ENCODE peak calls at places on chromosomes 13 and 19, in eight cellular contexts. C is fibroblast of lung, X is progenitor cell of endocrine pancreas, M is GM23338, I is tibial nerve, G is MM.1S, T is heart left ventricle, W is mucosa of descending colon. K is an unnamed sample.

GRCh38 chr13:77521595-77522367 is 13.7 kb upstream of the SCEL start:
- DNase-seq in M (peak), T (no peak), I (no peak), X (no peak), G (no peak), W (no peak), C (peak), K (no peak)

GRCh38 chr13:33940898-33941297 is 122.9 kb downstream of the RFC3 start:
- DNase-seq in W (no peak), C (no peak), M (peak), I (no peak), G (no peak), T (no peak), X (no peak), K (no peak)

GRCh38 chr13:114339779-114340534 is 25.7 kb downstream of the CHAMP1 start:
- DNase-seq in C (peak), I (no peak), T (no peak), G (peak), X (no peak), W (peak), M (peak), K (no peak)

GRCh38 chr19:30778961-30779690 is 406.9 kb downstream of the ZNF536 start:
- DNase-seq in M (no peak), X (no peak), G (no peak), W (no peak), I (no peak), C (no peak), T (no peak), K (no peak)

GRCh38 chr19:48770223-48770622 is 14.9 kb downstream of the FGF21 start:
- DNase-seq in T (no peak), W (no peak), X (no peak), M (no peak), G (no peak), I (no peak), C (peak), K (no peak)

GRCh38 chr19:36136975-36137686 is 2.7 kb upstream of the CAPNS1 start:
- DNase-seq in G (peak), C (peak), T (peak), W (peak), M (no peak), I (no peak), X (no peak), K (no peak)

GRCh38 chr13:64937302-64937701 is 2292.8 kb downstream of the PCDH9 start:
- DNase-seq in C (no peak), I (no peak), M (no peak), X (no peak), T (no peak), G (no peak), W (no peak), K (no peak)

GRCh38 chr13:49776871-49777270 is 15.6 kb downstream of the KPNA3 start:
- DNase-seq in I (no peak), X (no peak), G (no peak), T (no peak), M (no peak), W (no peak), C (peak), K (no peak)

GRCh38 chr19:39100500-39101166 is 16.5 kb downstream of the ACP7 start:
- DNase-seq in G (no peak), I (no peak), C (no peak), X (no peak), W (no peak), M (no peak), T (no peak), K (no peak)

GRCh38 chr13:40149611-40150283 is 494.3 kb downstream of the COG6 start:
- DNase-seq in X (no peak), G (no peak), T (peak), M (no peak), C (peak), W (no peak), I (peak), K (no peak)

GRCh38 chr13:48303331-48304131 is at the start of gene RB1:
- DNase-seq in I (peak), M (peak), W (peak), G (peak), C (peak), T (peak), X (peak), K (peak)

GRCh38 chr13:102999498-102999897 is 66.7 kb downstream of the SLC10A2 start:
- DNase-seq in W (no peak), I (no peak), C (no peak), G (no peak), T (no peak), X (no peak), M (no peak), K (no peak)

GRCh38 chr19:41352279-41352608 is 1.5 kb downstream of the TGFB1 start:
- DNase-seq in I (no peak), G (no peak), W (no peak), C (no peak), T (no peak), X (no peak), M (no peak), K (no peak)

GRCh38 chr19:41354343-41354974 is 737 bp upstream of the TGFB1 start:
- DNase-seq in I (no peak), W (no peak), C (no peak), M (no peak), X (no peak), T (no peak), G (no peak), K (no peak)

GRCh38 chr19:41351339-41352245 is 2.1 kb downstream of the TGFB1 start:
- DNase-seq in I (peak), T (peak), C (peak), G (peak), X (no peak), M (peak), W (peak), K (no peak)

GRCh38 chr19:41353466-41354342 is at the start of gene TGFB1:
- DNase-seq in T (peak), C (peak), G (peak), W (peak), I (peak), X (peak), M (peak), K (peak)

DNA sequence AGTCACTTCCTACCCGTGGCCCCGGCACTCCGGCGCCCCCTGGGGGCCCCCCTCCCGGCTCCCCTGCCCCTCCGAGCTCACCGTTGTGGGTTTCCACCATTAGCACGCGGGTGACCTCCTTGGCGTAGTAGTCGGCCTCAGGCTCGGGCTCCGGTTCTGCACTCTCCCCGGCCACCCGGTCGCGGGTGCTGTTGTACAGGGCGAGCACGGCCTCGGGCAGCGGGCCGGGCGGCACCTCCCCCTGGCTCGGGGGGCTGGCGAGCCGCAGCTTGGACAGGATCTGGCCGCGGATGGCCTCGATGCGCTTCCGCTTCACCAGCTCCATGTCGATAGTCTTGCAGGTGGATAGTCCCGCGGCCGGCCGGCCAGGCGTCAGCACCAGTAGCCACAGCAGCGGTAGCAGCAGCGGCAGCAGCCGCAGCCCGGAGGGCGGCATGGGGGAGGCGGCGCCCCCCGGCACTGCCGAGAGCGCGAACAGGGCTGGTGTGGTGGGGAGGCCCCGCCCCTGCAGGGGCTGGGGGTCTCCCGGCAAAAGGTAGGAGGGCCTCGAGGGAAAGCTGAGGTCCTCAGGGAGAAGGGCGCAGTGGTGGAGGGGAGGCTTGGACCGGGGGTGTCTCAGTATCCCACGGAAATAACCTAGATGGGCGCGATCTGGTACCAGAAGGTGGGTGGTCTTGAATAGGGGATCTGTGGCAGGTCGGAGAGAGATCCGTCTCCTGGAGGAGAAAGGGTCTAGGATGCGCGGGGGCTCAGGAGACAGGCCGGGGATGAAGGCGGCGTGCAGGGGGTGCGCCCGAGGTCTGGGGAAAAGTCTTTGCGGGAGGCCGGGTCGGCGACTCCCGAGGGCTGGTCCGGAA is 885 bp downstream of the TGFB1 start:
- DNase-seq in W (peak), X (peak), G (peak), M (peak), T (peak), C (peak), I (peak), K (peak)
- TF ChIP-seq CTCF in W (peak), X (peak), G (peak), M (peak), T (peak), C (peak), I (peak), K (peak)

DNA sequence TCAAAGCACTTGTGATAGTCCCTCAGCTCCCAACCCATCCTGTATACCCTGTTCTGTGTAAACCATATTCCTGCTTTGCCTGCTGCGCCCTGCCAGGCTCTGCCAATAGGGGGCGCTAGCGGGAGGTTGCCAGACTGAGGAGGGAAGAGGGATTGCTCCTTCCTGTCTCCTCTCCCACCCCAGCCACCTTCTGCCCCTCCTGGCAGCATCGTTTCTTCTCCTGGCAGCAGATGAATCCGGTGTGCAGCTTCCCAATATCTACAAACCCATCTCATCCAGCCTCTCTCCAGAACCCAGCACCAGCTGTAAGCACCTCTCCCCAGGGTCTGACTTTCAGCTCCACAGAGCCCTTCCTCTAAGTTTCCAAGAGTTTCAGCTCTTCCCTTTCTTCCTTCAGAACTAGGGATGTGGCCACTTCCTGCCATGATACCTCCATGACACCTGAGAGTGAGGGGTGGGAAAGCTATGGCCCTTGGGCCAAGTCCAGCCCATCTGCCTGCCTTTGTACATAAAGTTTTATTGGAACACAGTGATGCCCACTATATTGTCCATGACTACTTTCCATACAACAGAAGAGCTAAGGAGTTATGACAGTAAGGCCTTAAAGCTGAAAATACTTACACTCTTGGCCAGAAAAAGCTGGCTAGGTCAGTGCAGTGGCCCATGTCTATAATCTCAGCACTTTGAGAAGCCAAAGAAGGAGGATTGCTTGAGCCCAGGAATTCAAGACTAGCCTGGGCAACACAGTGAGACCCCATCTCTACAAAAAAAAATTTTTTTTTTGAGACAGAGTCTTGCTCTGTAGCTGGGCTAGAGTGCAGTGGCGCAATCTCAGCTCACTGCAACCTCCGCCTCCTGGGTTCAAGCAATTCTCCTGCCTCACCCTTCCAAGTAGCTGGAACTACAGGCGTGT is 34.5 kb upstream of the ATP1A3 start:
- DNase-seq in M (peak), I (no peak), W (no peak), X (no peak), C (no peak), T (peak), G (no peak), K (no peak)
- TF ChIP-seq CTCF in M (peak), I (no peak), W (no peak), X (peak), C (peak), T (peak), G (peak), K (peak)

DNA sequence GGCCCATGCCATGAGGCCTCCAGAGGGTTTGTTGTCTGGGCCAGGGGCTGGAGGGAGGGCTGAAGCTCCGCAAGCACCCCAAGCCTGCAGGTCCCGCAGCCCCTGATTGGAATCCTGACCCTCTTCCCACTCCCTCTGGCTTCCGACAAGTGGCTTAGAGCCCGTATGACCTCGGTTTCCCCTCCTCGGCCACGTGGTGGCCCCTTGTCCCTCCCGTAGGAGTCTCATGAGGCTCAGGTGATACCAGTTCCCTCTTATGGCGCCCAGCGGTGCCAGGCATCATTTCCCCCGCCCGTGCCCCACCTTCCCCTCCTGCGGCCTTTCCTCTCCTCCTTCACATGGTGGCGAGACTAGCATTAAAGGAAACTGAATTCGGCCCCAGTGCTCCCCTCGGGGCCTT is 6.1 kb downstream of the THOP1 start:
- DNase-seq in T (no peak), W (no peak), I (no peak), X (no peak), M (peak), G (no peak), C (no peak), K (no peak)
- TF ChIP-seq CTCF in T (no peak), W (no peak), I (no peak), X (no peak), M (peak), G (no peak), C (no peak), K (no peak)

GRCh38 chr13:80483157-80483556 is 142.2 kb upstream of the SPRY2 start:
- DNase-seq in I (no peak), X (no peak), T (no peak), C (no peak), M (no peak), G (no peak), W (no peak), K (no peak)
- TF ChIP-seq CTCF in I (no peak), X (no peak), T (no peak), C (no peak), M (no peak), G (no peak), W (no peak), K (no peak)

DNA sequence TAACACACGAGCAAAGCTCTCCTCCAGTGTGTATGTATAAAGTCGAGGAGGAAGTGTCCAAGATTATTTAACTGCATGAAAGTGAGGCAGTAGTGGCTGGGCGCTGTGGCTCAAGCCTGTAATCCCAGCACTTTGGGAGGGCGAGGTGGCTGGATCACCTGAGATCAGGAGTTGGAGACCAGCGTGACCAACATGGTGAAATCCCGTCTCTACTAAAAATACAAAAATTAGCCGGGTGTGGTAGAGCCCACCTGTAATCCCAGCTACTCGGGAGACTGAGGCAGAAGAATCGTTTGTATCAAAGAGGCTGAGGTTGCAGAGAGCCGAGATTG is 1.2 kb upstream of the ZNF20 start:
- DNase-seq in W (no peak), I (no peak), M (no peak), G (no peak), C (no peak), T (no peak), X (no peak), K (no peak)
- TF ChIP-seq CTCF in W (peak), I (no peak), M (no peak), G (no peak), C (no peak), T (no peak), X (no peak), K (peak)

GRCh38 chr19:43430976-43431375 is 16.3 kb downstream of the TEX101 start:
- DNase-seq in M (no peak), G (no peak), T (no peak), X (no peak), W (no peak), I (no peak), C (no peak), K (no peak)

GRCh38 chr19:43433689-43434088 is 19.0 kb downstream of the TEX101 start:
- DNase-seq in C (no peak), G (no peak), X (no peak), I (no peak), M (no peak), T (no peak), W (no peak), K (no peak)

GRCh38 chr19:43435775-43436174 is 21.1 kb downstream of the TEX101 start:
- DNase-seq in X (no peak), T (no peak), G (no peak), C (no peak), I (no peak), M (no peak), W (no peak), K (no peak)

GRCh38 chr19:43430142-43430710 is 15.5 kb downstream of the TEX101 start:
- DNase-seq in M (peak), C (no peak), G (peak), T (no peak), X (no peak), I (no peak), W (no peak), K (no peak)

DNA sequence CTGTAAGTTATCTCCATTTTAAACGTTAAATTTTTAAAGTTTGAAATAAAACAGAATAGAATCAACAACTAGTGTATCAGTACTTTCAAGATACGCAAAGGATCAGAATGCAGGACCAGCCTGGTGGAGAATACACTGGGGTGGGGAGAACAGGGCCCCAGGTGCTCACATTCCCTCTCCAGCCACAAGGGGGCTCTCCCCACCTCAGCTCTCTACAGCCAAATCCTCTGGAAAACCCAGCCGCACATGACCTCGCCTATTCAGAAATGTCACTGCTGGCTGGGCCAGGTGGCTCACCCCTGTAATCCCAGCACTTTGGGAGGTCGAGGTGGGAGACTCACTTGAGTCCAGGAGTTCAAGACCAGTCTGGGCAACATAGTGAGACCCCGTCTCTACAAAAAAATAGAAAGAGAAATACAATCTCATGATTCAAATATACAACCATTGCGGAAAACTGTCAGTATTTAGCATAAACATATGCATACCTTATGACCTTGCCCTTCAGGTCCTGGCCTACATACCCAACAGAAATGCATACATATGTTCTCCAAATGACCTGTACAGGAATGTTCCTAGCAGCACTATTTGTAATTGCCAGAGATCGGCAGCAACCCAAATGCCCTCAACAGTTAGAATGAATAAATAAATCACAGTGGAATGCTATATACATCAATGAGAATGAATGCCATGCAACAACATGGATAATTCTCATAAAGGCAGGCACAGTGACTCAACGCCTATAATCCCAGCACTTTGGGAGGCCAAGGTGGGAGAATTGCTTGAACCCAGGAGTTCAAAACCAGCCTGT is 18.4 kb downstream of the TEX101 start:
- DNase-seq in M (peak), T (peak), W (peak), G (peak), C (peak), I (peak), X (peak), K (no peak)
- TF ChIP-seq CTCF in M (peak), T (peak), W (peak), G (peak), C (peak), I (peak), X (peak), K (peak)

DNA sequence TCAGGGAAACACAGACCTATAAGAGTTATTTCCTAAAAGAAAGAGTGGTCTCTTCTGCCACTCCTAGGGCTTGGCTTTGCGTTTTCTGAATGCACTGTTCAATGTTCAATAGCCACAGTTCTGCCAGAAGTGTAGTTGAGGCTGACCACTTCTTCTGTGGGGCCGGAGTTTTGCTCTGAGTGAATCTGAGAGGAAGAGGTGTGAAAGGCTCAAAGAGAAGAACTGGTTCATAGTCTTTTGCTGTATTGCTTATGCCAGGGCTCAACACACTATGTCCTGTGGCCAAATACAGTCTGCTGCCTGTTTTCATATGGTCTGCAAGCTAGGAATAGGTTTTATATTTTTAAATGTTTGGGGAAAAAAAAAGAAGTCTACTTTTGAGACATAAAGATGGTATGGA is 128.2 kb downstream of the STOML3 start:
- DNase-seq in X (no peak), W (no peak), M (no peak), T (no peak), I (no peak), C (no peak), G (no peak), K (no peak)
- TF ChIP-seq CTCF in X (no peak), W (no peak), M (no peak), T (no peak), I (no peak), C (no peak), G (no peak), K (no peak)

K was measured in type B pancreatic cell.